ENCODE peak calls at places on chromosomes 4 and X, in four cellular contexts. N is GM10248, Y is NCI-H1417, K is activated T-cell treated with anti-CD3 and anti-CD28 coated beads for 48 hours. P is an unnamed sample.

GRCh38 chr4:139454111-139454600 is at the start of gene RAB33B:
- DNase-seq in Y (peak; percentile 40), K (no peak), N (no peak), P (no peak)

GRCh38 chrX:71098302-71098701 is 2.7 kb downstream of the FOXO4 start:
- DNase-seq in Y (no peak), N (peak; percentile 62), K (peak; percentile 52), P (peak; percentile 36)

GRCh38 chrX:15947648-15948317 is 93.2 kb upstream of the AP1S2 start:
- DNase-seq in Y (no peak), K (no peak), N (no peak), P (no peak)

GRCh38 chrX:41086627-41086932 is 1.3 kb downstream of the USP9X start:
- DNase-seq in Y (no peak), K (peak; percentile 23), N (no peak), P (no peak)

GRCh38 chrX:96987228-96987627 is 103.5 kb downstream of the RPA4 start:
- DNase-seq in N (no peak), K (no peak), Y (no peak), P (no peak)

GRCh38 chrX:132433001-132433400 is 55.8 kb downstream of the MBNL3 start:
- DNase-seq in K (no peak), Y (no peak), N (no peak), P (no peak)

GRCh38 chrX:10479508-10479907 is 140.9 kb downstream of the MID1 start:
- DNase-seq in N (no peak), K (no peak), Y (no peak), P (no peak)

GRCh38 chr4:48780867-48781219 is 764 bp upstream of the FRYL start:
- DNase-seq in N (no peak), Y (peak; percentile 49), K (no peak), P (no peak)

GRCh38 chrX:21738145-21738949 is 19.6 kb downstream of the SMPX start:
- DNase-seq in N (no peak), K (no peak), Y (peak; percentile 82), P (no peak)